ENCODE peak calls at places on chromosomes 16 and 17, in four cellular contexts. X is OCI-LY7, K is prostate gland, R is fibroblast of lung. Q is an unnamed sample.

GRCh38 chr17:67378444-67379250 is 1.6 kb downstream of the PITPNC1 start:
- DNase-seq in R (peak; percentile 74), X (peak; percentile 90), K (peak; percentile 79), Q (peak; percentile 80)

GRCh38 chr17:36890398-36891190 is 46.7 kb upstream of the LHX1 start:
- DNase-seq in R (no peak), X (no peak), K (no peak), Q (no peak)

GRCh38 chr16:27238016-27238587 is 30.5 kb downstream of the NSMCE1 start:
- DNase-seq in R (no peak), X (peak; percentile 23), K (no peak), Q (no peak)

GRCh38 chr17:38572292-38572664 is 33.5 kb downstream of the SRCIN1 start:
- DNase-seq in K (no peak), R (no peak), X (no peak), Q (no peak)

GRCh38 chr16:79668502-79668901 is 68.0 kb upstream of the MAF start:
- DNase-seq in K (no peak), X (no peak), R (no peak), Q (no peak)

GRCh38 chr17:30717290-30718098 is 107.0 kb downstream of the CRLF3 start:
- DNase-seq in R (no peak), X (no peak), K (no peak), Q (peak; percentile 6)

GRCh38 chr17:72477529-72477928 is 356.7 kb downstream of the SOX9 start:
- DNase-seq in X (no peak), R (no peak), K (peak; percentile 63), Q (no peak)

GRCh38 chr17:9726291-9726690 is 65.1 kb downstream of the DHRS7C start:
- DNase-seq in X (no peak), K (no peak), R (no peak), Q (no peak)

GRCh38 chr17:47324224-47325020 is 667 bp downstream of the EFCAB13 start:
- DNase-seq in K (peak; percentile 43), R (peak; percentile 36), X (peak; percentile 70), Q (peak; percentile 65)

GRCh38 chr16:52069866-52070265 is 477.1 kb downstream of the TOX3 start:
- DNase-seq in X (no peak), R (peak; percentile 15), K (no peak), Q (no peak)

GRCh38 chr16:51755039-51755501 is 604.0 kb upstream of the SALL1 start:
- DNase-seq in R (no peak), K (no peak), X (no peak), Q (no peak)

GRCh38 chr17:10614536-10615155 is 42.5 kb downstream of the MYH3 start:
- DNase-seq in K (peak; percentile 31), R (peak; percentile 65), X (peak; percentile 54), Q (no peak)

GRCh38 chr17:21201302-21201602 is 12.7 kb downstream of the TMEM11 start:
- DNase-seq in K (peak; percentile 25), X (no peak), R (no peak), Q (peak; percentile 44)

GRCh38 chr17:16046966-16047365 is 47.3 kb downstream of the TTC19 start:
- DNase-seq in R (no peak), K (no peak), X (no peak), Q (no peak)

GRCh38 chr16:82945420-82946096 is 318.8 kb downstream of the CDH13 start:
- DNase-seq in R (no peak), K (no peak), X (no peak), Q (no peak)

GRCh38 chr16:85422374-85423185 is 190.5 kb upstream of the GSE1 start:
- DNase-seq in X (no peak), K (peak; percentile 66), R (no peak), Q (peak; percentile 5)

GRCh38 chr16:86519649-86520316 is 9.5 kb downstream of the FOXF1 start:
- DNase-seq in K (peak; percentile 32), R (peak; percentile 75), X (peak; percentile 62), Q (peak; percentile 51)

GRCh38 chr17:45146616-45147101 is 1.6 kb upstream of the HEXIM1 start:
- DNase-seq in K (peak; percentile 76), X (peak; percentile 13), R (peak; percentile 65), Q (no peak)

GRCh38 chr16:21300309-21301167 is 22.4 kb upstream of the CRYM start:
- DNase-seq in X (peak; percentile 87), R (peak; percentile 100), K (peak; percentile 99), Q (peak; percentile 87)

GRCh38 chr17:31310260-31310659 is 3.6 kb downstream of the EVI2B start:
- DNase-seq in X (peak; percentile 76), K (no peak), R (no peak), Q (no peak)

GRCh38 chr17:35214192-35214591 is 20.0 kb upstream of the SLC35G3 start:
- DNase-seq in X (no peak), K (no peak), R (no peak), Q (no peak)

GRCh38 chr17:68182940-68183551 is 64.8 kb upstream of the AMZ2 start:
- DNase-seq in K (no peak), R (no peak), X (peak; percentile 92), Q (no peak)

GRCh38 chr16:71711789-71712188 is 12.7 kb downstream of the PHLPP2 start:
- DNase-seq in X (no peak), K (no peak), R (no peak), Q (no peak)

GRCh38 chr17:1999557-2000251 is 25.4 kb downstream of the RTN4RL1 start:
- DNase-seq in K (peak; percentile 71), R (peak; percentile 42), X (no peak), Q (peak; percentile 57)

GRCh38 chr17:1998426-1998784 is 26.7 kb downstream of the RTN4RL1 start:
- DNase-seq in X (no peak), R (no peak), K (no peak), Q (no peak)

GRCh38 chr17:1996243-1997145 is 28.6 kb downstream of the RTN4RL1 start:
- DNase-seq in X (no peak), K (no peak), R (no peak), Q (peak; percentile 28)

GRCh38 chr17:1997146-1997586 is 28.0 kb downstream of the RTN4RL1 start:
- DNase-seq in K (peak; percentile 76), R (no peak), X (no peak), Q (no peak)

DNA sequence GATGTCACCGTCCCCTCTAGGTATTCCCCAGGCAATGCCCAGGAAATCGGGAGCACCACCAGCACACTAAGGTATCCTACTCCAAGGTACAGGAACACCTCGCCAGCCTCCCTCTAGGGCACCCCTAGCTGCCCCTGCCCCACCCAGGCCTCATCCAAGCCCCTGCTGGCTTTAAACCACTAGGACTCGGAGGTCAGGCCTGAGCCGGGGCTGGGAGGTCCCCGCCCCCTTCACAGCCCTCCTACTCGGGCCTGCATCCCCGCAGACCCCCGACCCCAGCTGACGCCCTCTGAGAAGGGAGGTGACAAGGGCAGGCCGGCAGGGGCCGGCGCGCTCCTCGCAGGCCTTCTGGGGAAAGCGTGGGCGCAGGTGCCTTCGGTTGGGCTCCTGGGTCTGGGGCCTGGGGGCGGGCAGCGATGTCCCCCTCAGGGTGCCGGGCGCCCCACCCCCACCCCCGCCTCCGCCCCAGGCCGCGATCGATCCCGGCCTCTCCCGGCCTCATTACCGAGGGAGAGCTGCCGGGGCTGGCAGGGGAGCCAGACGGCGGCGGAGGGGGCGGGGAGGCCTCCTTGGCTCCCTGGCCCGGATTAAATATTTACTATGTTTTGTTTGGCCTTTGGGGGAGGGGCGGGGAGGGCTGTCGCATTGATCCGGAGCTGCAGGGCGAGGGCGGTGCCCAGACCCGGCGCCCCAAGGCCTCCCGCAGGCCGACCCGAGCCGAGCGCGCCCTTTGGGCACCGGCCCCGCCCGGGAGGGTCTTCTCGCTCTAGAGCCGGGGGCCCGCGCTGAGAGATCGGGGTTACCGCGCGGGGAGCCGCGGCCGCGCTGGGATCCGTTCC is 27.3 kb downstream of the RTN4RL1 start:
- DNase-seq in X (no peak), R (no peak), K (peak; percentile 77), Q (no peak)
- TF ChIP-seq CTCF in X (no peak), R (no peak), K (no peak), Q (no peak)

GRCh38 chr17:58327363-58328194 is 1.0 kb downstream of the TSPOAP1 start:
- DNase-seq in K (no peak), R (no peak), X (peak; percentile 70), Q (no peak)

GRCh38 chr17:58329808-58330543 is 1.4 kb upstream of the TSPOAP1 start:
- DNase-seq in K (no peak), X (peak; percentile 67), R (no peak), Q (no peak)

GRCh38 chr17:58326609-58327341 is 1.8 kb downstream of the TSPOAP1 start:
- DNase-seq in X (peak; percentile 47), R (no peak), K (no peak), Q (no peak)

GRCh38 chr17:58329035-58329807 is 626 bp upstream of the TSPOAP1 start:
- DNase-seq in R (no peak), X (peak; percentile 92), K (no peak), Q (peak; percentile 30)

GRCh38 chr17:58328195-58329034 is at the start of gene TSPOAP1:
- DNase-seq in R (no peak), K (no peak), X (peak; percentile 89), Q (peak; percentile 19)
- H3K4me1 ChIP-seq in R (no peaks in the 10 kb centered on the region), K (no peaks in the 10 kb centered on the region), X (peaks cover 47% of the 10 kb centered on the region), Q (peaks cover 17% of the 10 kb centered on the region)

GRCh38 chr17:79791354-79792123 is 5.3 kb downstream of the CBX8 start:
- DNase-seq in K (no peak), R (no peak), X (no peak), Q (no peak)

GRCh38 chr17:79790805-79791353 is 6.0 kb downstream of the CBX8 start:
- DNase-seq in R (no peak), X (no peak), K (no peak), Q (no peak)

GRCh38 chr17:79788455-79788854 is 8.4 kb downstream of the CBX8 start:
- DNase-seq in R (no peak), X (no peak), K (no peak), Q (no peak)

GRCh38 chr17:79788989-79789942 is 7.6 kb downstream of the CBX8 start:
- DNase-seq in R (no peak), K (no peak), X (no peak), Q (no peak)

GRCh38 chr17:79789943-79790804 is 6.7 kb downstream of the CBX8 start:
- DNase-seq in X (peak; percentile 70), R (no peak), K (no peak), Q (no peak)
- TF ChIP-seq CTCF in X (peak; percentile 94), R (peak; percentile 46), K (peak; percentile 77), Q (peak; percentile 78)

GRCh38 chr16:66270333-66270927 is 96.1 kb upstream of the CDH5 start:
- DNase-seq in X (peak; percentile 57), K (peak; percentile 10), R (peak; percentile 67), Q (peak; percentile 71)

GRCh38 chr16:66273644-66274334 is 92.7 kb upstream of the CDH5 start:
- DNase-seq in K (no peak), X (no peak), R (peak; percentile 35), Q (no peak)

GRCh38 chr16:66271074-66272060 is 95.1 kb upstream of the CDH5 start:
- DNase-seq in X (no peak), K (no peak), R (no peak), Q (no peak)

GRCh38 chr16:66273036-66273435 is 93.5 kb upstream of the CDH5 start:
- DNase-seq in X (no peak), K (no peak), R (no peak), Q (no peak)

GRCh38 chr16:66272461-66272860 is 94.0 kb upstream of the CDH5 start:
- DNase-seq in R (no peak), X (no peak), K (no peak), Q (no peak)
- H3K4me1 ChIP-seq in R (peaks cover 9% of the 10 kb centered on the region), X (no peaks in the 10 kb centered on the region), K (no peaks in the 10 kb centered on the region), Q (peaks cover 17% of the 10 kb centered on the region)

GRCh38 chr17:63645775-63646491 is 23.7 kb downstream of the MAP3K3 start:
- DNase-seq in R (no peak), X (no peak), K (no peak), Q (no peak)
- TF ChIP-seq CTCF in R (no peak), X (no peak), K (no peak), Q (no peak)

GRCh38 chr17:4947411-4948165 is 742 bp downstream of the PFN1 start:
- DNase-seq in X (peak; percentile 77), K (peak; percentile 33), R (peak; percentile 58), Q (peak; percentile 67)
- H3K4me1 ChIP-seq in X (peaks cover 63% of the 10 kb centered on the region), K (peaks cover 15% of the 10 kb centered on the region), R (peaks cover 23% of the 10 kb centered on the region), Q (peaks cover 84% of the 10 kb centered on the region)